ENCODE peak calls at places on chromosomes 11 and 22, in ten cellular contexts. E, M, G, J, Q, N, S, H, W and B are unnamed samples. For H3K27me3 and H3K4me1, the result is how much of the 10 kb centered on the place peaks cover.

GRCh38 chr11:63671322-63672155 is at the start of gene ATL3:
- DNase-seq in E (peak), M (peak), G (peak), J (peak), Q (peak), N (peak), S (peak), H (peak), W (peak), B (peak)

GRCh38 chr11:86459682-86460460 is 85.2 kb downstream of the CCDC81 start:
- DNase-seq in E (peak), M (peak), G (peak), J (peak), Q (peak), N (no peak), S (peak), H (peak), W (peak), B (peak)

GRCh38 chr11:114166897-114167323 is 107.4 kb downstream of the ZBTB16 start:
- DNase-seq in E (no peak), M (no peak), G (peak), J (no peak), Q (no peak), N (no peak), S (no peak), H (no peak), W (no peak), B (no peak)

GRCh38 chr22:19763141-19764049 is 2.8 kb downstream of the TBX1 start:
- DNase-seq in E (no peak), M (no peak), G (no peak), J (no peak), Q (no peak), N (no peak), S (no peak), H (no peak), W (no peak), B (no peak)

GRCh38 chr11:124923296-124923695 is 4.2 kb downstream of the HEPN1 start:
- DNase-seq in E (no peak), M (no peak), G (no peak), J (no peak), Q (no peak), N (no peak), S (no peak), H (no peak), W (no peak), B (no peak)

GRCh38 chr11:12235945-12236743 is 125.8 kb downstream of the MICAL2 start:
- DNase-seq in E (no peak), M (no peak), G (peak), J (no peak), Q (no peak), N (peak), S (no peak), H (peak), W (no peak), B (no peak)

GRCh38 chr11:38824573-38824972 is 2226.5 kb upstream of the RAG2 start:
- DNase-seq in E (no peak), M (no peak), G (peak), J (no peak), Q (no peak), N (no peak), S (no peak), H (no peak), W (no peak), B (no peak)

GRCh38 chr11:59842316-59842715 is 3.0 kb downstream of the CBLIF start:
- DNase-seq in E (no peak), M (no peak), G (no peak), J (no peak), Q (no peak), N (peak), S (no peak), H (no peak), W (no peak), B (no peak)

GRCh38 chr22:49976439-49977175 is 16.0 kb downstream of the PIM3 start:
- DNase-seq in E (peak), M (no peak), G (no peak), J (no peak), Q (no peak), N (no peak), S (no peak), H (peak), W (no peak), B (no peak)

GRCh38 chr11:81644239-81644840 is 1089.3 kb downstream of the FAM181B start:
- DNase-seq in E (no peak), M (peak), G (peak), J (no peak), Q (no peak), N (peak), S (no peak), H (no peak), W (no peak), B (no peak)

GRCh38 chr22:43337385-43337784 is 5.8 kb downstream of the SCUBE1 start:
- DNase-seq in E (no peak), M (no peak), G (peak), J (no peak), Q (no peak), N (no peak), S (no peak), H (no peak), W (no peak), B (no peak)

GRCh38 chr11:84097186-84097585 is 811.0 kb upstream of the CCDC90B start:
- DNase-seq in E (no peak), M (no peak), G (peak), J (no peak), Q (no peak), N (no peak), S (no peak), H (no peak), W (no peak), B (no peak)

GRCh38 chr22:47122441-47123000 is 360.1 kb downstream of the TBC1D22A start:
- DNase-seq in E (no peak), M (no peak), G (no peak), J (no peak), Q (no peak), N (no peak), S (no peak), H (no peak), W (no peak), B (no peak)

GRCh38 chr22:29128891-29129643 is 56.2 kb downstream of the KREMEN1 start:
- DNase-seq in E (no peak), M (no peak), G (no peak), J (no peak), Q (no peak), N (no peak), S (no peak), H (no peak), W (no peak), B (no peak)

GRCh38 chr11:20261526-20261925 is 101.3 kb upstream of the DBX1 start:
- DNase-seq in E (no peak), M (no peak), G (peak), J (no peak), Q (no peak), N (no peak), S (no peak), H (no peak), W (no peak), B (no peak)

GRCh38 chr11:3857628-3858027 is 2.2 kb downstream of the STIM1 start:
- DNase-seq in E (no peak), M (no peak), G (no peak), J (no peak), Q (no peak), N (no peak), S (no peak), H (no peak), W (no peak), B (no peak)

GRCh38 chr11:45252134-45252856 is 33.8 kb downstream of the SYT13 start:
- DNase-seq in E (no peak), M (peak), G (peak), J (peak), Q (peak), N (peak), S (no peak), H (peak), W (no peak), B (no peak)

GRCh38 chr11:22626573-22627239 is 1.1 kb upstream of the FANCF start:
- DNase-seq in E (no peak), M (no peak), G (peak), J (no peak), Q (no peak), N (no peak), S (no peak), H (no peak), W (no peak), B (no peak)

GRCh38 chr11:111512296-111513239 is at the start of gene BTG4:
- DNase-seq in E (no peak), M (peak), G (peak), J (no peak), Q (no peak), N (peak), S (no peak), H (no peak), W (no peak), B (no peak)

GRCh38 chr11:96215094-96215782 is 127.8 kb downstream of the MAML2 start:
- DNase-seq in E (no peak), M (no peak), G (peak), J (no peak), Q (no peak), N (peak), S (no peak), H (no peak), W (no peak), B (no peak)

GRCh38 chr11:104812416-104812815 is 85.8 kb downstream of the CASP12 start:
- DNase-seq in E (no peak), M (no peak), G (no peak), J (no peak), Q (no peak), N (no peak), S (no peak), H (no peak), W (no peak), B (no peak)

GRCh38 chr11:126716456-126717083 is 284.0 kb downstream of the KIRREL3 start:
- DNase-seq in E (no peak), M (peak), G (peak), J (no peak), Q (no peak), N (peak), S (peak), H (peak), W (no peak), B (no peak)

GRCh38 chr11:86176165-86176884 is 68.2 kb upstream of the EED start:
- DNase-seq in E (no peak), M (no peak), G (peak), J (no peak), Q (no peak), N (peak), S (no peak), H (no peak), W (no peak), B (no peak)

DNA sequence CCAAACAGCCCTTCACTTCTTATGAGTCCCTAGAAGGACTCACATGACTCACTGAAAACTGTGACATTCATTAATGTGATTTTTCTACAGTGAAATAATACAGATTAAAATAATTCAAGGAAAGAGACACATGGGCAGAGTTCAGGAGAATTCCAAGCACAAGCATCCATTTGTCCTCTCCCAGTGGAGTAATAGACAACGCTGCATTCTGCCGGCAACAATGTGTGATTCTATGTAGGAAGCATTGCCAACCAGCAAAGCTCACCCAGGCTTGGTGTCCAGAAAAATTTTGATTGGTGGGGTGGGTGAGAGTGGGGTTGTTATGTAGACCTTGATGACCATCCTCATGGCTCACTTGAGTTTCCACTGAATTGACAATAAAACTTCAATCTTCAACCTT is 123.9 kb downstream of the VPREB1 start:
- DNase-seq in E (no peak), M (no peak), G (no peak), J (no peak), Q (no peak), N (peak), S (no peak), H (no peak), W (no peak), B (no peak)
- H3K27me3 ChIP-seq in E (under half), M (half or more), G (under half), J (under half), Q (under half), N (under half), S (under half), H (under half), W (under half), B (under half)

GRCh38 chr11:122709042-122709760 is 53.7 kb downstream of the UBASH3B start:
- DNase-seq in E (no peak), M (no peak), G (peak), J (no peak), Q (no peak), N (no peak), S (no peak), H (no peak), W (no peak), B (no peak)
- H3K4me1 ChIP-seq in E (under half), M (under half), G (under half), J (under half), Q (under half), N (under half), S (under half), H (under half), W (under half), B (under half)

GRCh38 chr11:17983569-17983968 is 29.3 kb downstream of the SERGEF start:
- DNase-seq in E (no peak), M (no peak), G (no peak), J (no peak), Q (no peak), N (no peak), S (no peak), H (no peak), W (no peak), B (no peak)
- H3K27me3 ChIP-seq in E (under half), M (under half), G (under half), J (under half), Q (under half), N (under half), S (under half), H (under half), W (under half), B (under half)

GRCh38 chr11:31419669-31420068 is 50.0 kb downstream of the DNAJC24 start:
- DNase-seq in E (no peak), M (no peak), G (no peak), J (no peak), Q (no peak), N (no peak), S (no peak), H (no peak), W (no peak), B (no peak)
- H3K4me1 ChIP-seq in E (under half), M (under half), G (under half), J (under half), Q (under half), N (under half), S (under half), H (under half), W (under half), B (under half)

GRCh38 chr22:37069719-37070118 is 18.2 kb downstream of the KCTD17 start:
- DNase-seq in E (no peak), M (no peak), G (no peak), J (no peak), Q (no peak), N (no peak), S (no peak), H (no peak), W (no peak), B (no peak)

GRCh38 chr22:37070334-37070733 is 18.8 kb downstream of the KCTD17 start:
- DNase-seq in E (no peak), M (no peak), G (no peak), J (no peak), Q (no peak), N (no peak), S (no peak), H (no peak), W (no peak), B (no peak)

GRCh38 chr22:37069319-37069718 is 17.8 kb downstream of the KCTD17 start:
- DNase-seq in E (no peak), M (no peak), G (no peak), J (no peak), Q (no peak), N (no peak), S (no peak), H (no peak), W (no peak), B (no peak)

GRCh38 chr22:37070744-37071143 is 19.2 kb downstream of the KCTD17 start:
- DNase-seq in E (no peak), M (no peak), G (no peak), J (no peak), Q (no peak), N (no peak), S (no peak), H (no peak), W (no peak), B (no peak)

DNA sequence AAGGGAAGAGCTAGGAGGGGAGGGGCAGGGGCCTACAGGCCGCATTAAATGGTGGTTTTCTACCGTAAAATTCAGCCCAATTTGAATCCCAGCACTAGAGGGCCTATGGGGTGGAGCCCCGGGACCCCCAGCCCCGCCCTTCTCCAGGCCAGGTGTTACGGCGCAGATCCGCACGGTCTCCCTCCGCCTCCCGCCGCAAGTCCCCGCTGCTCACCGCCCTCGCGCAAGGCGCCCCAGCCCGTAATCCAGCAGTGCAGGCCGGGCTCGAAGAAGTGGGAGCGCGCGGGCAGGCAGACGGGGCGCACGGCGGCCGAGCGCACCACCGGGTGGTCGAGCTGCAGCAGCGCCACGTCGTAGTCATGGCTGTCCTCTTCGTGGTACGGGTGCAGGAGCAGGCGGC is 17.3 kb downstream of the KCTD17 start:
- DNase-seq in E (no peak), M (peak), G (no peak), J (no peak), Q (no peak), N (no peak), S (no peak), H (no peak), W (no peak), B (no peak)
- H3K27me3 ChIP-seq in E (under half), M (under half), G (under half), J (half or more), Q (under half), N (under half), S (under half), H (under half), W (under half), B (under half)

GRCh38 chr22:37745548-37746365 is 48.9 kb downstream of the TRIOBP start:
- DNase-seq in E (peak), M (peak), G (peak), J (peak), Q (peak), N (peak), S (peak), H (peak), W (peak), B (peak)
- H3K4me1 ChIP-seq in E (half or more), M (under half), G (under half), J (half or more), Q (under half), N (under half), S (under half), H (half or more), W (half or more), B (half or more)

GRCh38 chr11:13964771-13965074 is 2.2 kb downstream of the SPON1 start:
- DNase-seq in E (no peak), M (no peak), G (no peak), J (no peak), Q (no peak), N (no peak), S (no peak), H (no peak), W (no peak), B (no peak)

GRCh38 chr11:13963169-13963948 is 836 bp downstream of the SPON1 start:
- DNase-seq in E (no peak), M (peak), G (peak), J (peak), Q (peak), N (peak), S (no peak), H (no peak), W (peak), B (no peak)

GRCh38 chr11:13962562-13963168 is at the start of gene SPON1:
- DNase-seq in E (no peak), M (peak), G (peak), J (peak), Q (peak), N (no peak), S (peak), H (peak), W (peak), B (no peak)

GRCh38 chr11:13963949-13964770 is 1.6 kb downstream of the SPON1 start:
- DNase-seq in E (no peak), M (peak), G (no peak), J (peak), Q (peak), N (no peak), S (peak), H (no peak), W (peak), B (no peak)

GRCh38 chr11:13962198-13962561 is 343 bp upstream of the SPON1 start:
- DNase-seq in E (no peak), M (no peak), G (no peak), J (no peak), Q (no peak), N (no peak), S (no peak), H (no peak), W (no peak), B (no peak)
- H3K27me3 ChIP-seq in E (under half), M (under half), G (half or more), J (half or more), Q (under half), N (half or more), S (under half), H (under half), W (under half), B (half or more)

GRCh38 chr22:31243339-31244043 is 31.4 kb downstream of the LIMK2 start:
- DNase-seq in E (no peak), M (no peak), G (peak), J (no peak), Q (no peak), N (no peak), S (no peak), H (no peak), W (no peak), B (no peak)
- H3K4me1 ChIP-seq in E (half or more), M (under half), G (under half), J (under half), Q (under half), N (under half), S (under half), H (half or more), W (under half), B (under half)

DNA sequence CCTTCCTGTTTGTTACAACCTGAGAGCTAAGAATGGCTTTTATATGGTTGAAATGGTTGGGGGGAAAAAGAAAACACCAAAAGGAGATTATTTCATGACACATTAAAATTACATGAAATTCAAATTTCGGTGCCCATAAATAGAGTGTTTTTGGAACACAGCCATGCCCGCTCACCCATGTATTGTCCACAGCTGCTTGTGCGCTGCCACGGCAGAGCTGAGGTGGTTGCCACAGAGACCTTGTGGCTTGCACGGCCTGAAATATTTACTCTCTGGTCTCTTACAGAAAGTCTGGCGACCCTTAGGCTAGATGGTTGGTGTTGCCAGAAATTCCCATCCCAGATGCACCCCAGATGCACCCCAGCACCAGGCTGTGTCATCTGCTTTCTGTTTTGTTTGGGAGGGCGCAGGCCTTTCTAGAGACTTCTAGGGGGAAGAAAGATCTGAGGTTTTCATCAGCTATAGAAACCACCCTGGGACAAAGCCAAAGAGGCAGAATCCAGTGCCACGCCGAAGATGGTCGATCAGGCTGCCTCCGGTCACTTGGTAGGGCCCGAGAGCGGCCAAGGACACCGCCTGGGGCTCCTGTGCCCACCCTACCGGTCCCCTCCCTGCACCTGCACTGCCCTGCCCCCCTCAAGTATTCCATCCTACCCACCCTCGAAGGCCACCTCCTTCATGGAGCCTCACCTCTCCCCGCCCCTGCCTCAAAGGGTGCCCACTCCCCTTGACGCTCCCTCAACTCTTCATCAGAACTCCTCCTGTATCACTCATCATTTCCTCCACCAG is 80.2 kb downstream of the DSCAML1 start:
- DNase-seq in E (no peak), M (no peak), G (no peak), J (no peak), Q (no peak), N (no peak), S (no peak), H (no peak), W (no peak), B (no peak)
- H3K27me3 ChIP-seq in E (under half), M (under half), G (under half), J (under half), Q (under half), N (half or more), S (under half), H (under half), W (under half), B (under half)